ENCODE peak calls at places on chromosomes 16 and 17, in six cellular contexts. F is WTC11, A is pancreas, X is occipital lobe, U is H54, O is osteoblast. P is an unnamed sample.

GRCh38 chr17:77845541-77846225 is 112.8 kb upstream of the TNRC6C start:
- DNase-seq in O (no peak), U (no peak), F (no peak), A (no peak), X (no peak), P (no peak)

GRCh38 chr17:6163632-6164319 is 93.6 kb downstream of the WSCD1 start:
- DNase-seq in A (no peak), F (no peak), U (no peak), X (no peak), O (no peak), P (no peak)

GRCh38 chr17:32783602-32784001 is 93.3 kb downstream of the MYO1D start:
- DNase-seq in A (no peak), X (no peak), U (peak), F (no peak), O (no peak), P (no peak)

GRCh38 chr16:89619880-89620279 is 6.4 kb downstream of the DPEP1 start:
- DNase-seq in U (no peak), A (no peak), O (no peak), F (no peak), X (no peak), P (no peak)

GRCh38 chr16:75485230-75486013 is 9.8 kb downstream of the CHST6 start:
- DNase-seq in O (no peak), F (no peak), A (no peak), U (no peak), X (no peak), P (no peak)

GRCh38 chr17:59372138-59372751 is 40.8 kb downstream of the YPEL2 start:
- DNase-seq in U (no peak), F (no peak), A (peak), X (no peak), O (peak), P (no peak)

GRCh38 chr17:76151896-76152454 is 10.9 kb upstream of the FOXJ1 start:
- DNase-seq in A (no peak), U (no peak), F (no peak), O (no peak), X (no peak), P (peak)

GRCh38 chr16:31504159-31504558 is 4.0 kb downstream of the RUSF1 start:
- DNase-seq in O (no peak), X (no peak), U (no peak), A (no peak), F (no peak), P (no peak)

GRCh38 chr16:2518823-2519710 is 1.1 kb upstream of the AMDHD2 start:
- DNase-seq in U (no peak), F (no peak), A (no peak), X (no peak), O (peak), P (no peak)

GRCh38 chr17:3730881-3731429 is 7.3 kb downstream of the HASPIN start:
- DNase-seq in O (peak), U (no peak), A (no peak), F (no peak), X (no peak), P (no peak)

GRCh38 chr17:4276514-4276913 is 12.7 kb upstream of the ANKFY1 start:
- DNase-seq in A (no peak), X (no peak), U (no peak), F (no peak), O (no peak), P (no peak)

GRCh38 chr17:16877102-16877501 is 94.8 kb downstream of the TNFRSF13B start:
- DNase-seq in O (peak), U (no peak), F (no peak), A (no peak), X (no peak), P (no peak)

GRCh38 chr16:56729351-56729735 is 586 bp upstream of the NUP93 start:
- DNase-seq in X (no peak), U (no peak), O (peak), A (no peak), F (no peak), P (no peak)

GRCh38 chr17:74750327-74751069 is 2.1 kb downstream of the NHERF1 start:
- DNase-seq in O (no peak), X (no peak), F (no peak), A (peak), U (no peak), P (no peak)

GRCh38 chr17:9064311-9064834 is 43.1 kb downstream of the NTN1 start:
- DNase-seq in O (no peak), A (no peak), U (no peak), F (no peak), X (no peak), P (no peak)

GRCh38 chr16:57667526-57668258 is 414 bp upstream of the ADGRG3 start:
- DNase-seq in F (peak), A (no peak), O (peak), X (no peak), U (no peak), P (no peak)

P was measured in CD4-positive, alpha-beta T cell.